ENCODE peak calls at places on chromosomes 16 and 17, in four cellular contexts. J is HepG2, S is K562, A is GM12878. D is an unnamed sample.

GRCh38 chr16:72072514-72073342 is 9.7 kb downstream of the HPR start:
- DNase-seq in S (peak), A (no peak), J (peak), D (no peak)

GRCh38 chr16:70703041-70703834 is 17.4 kb upstream of the MTSS2 start:
- DNase-seq in J (peak), S (peak), A (no peak), D (peak)

GRCh38 chr17:79981661-79982101 is 54.0 kb downstream of the TBC1D16 start:
- DNase-seq in J (no peak), A (no peak), S (no peak), D (no peak)

GRCh38 chr16:2821483-2822157 is 4.6 kb downstream of the PRSS21 start:
- DNase-seq in S (no peak), A (no peak), J (no peak), D (no peak)

GRCh38 chr17:45702666-45703266 is 81.4 kb upstream of the CRHR1 start:
- DNase-seq in A (no peak), J (no peak), S (no peak), D (peak)

GRCh38 chr17:72270530-72270929 is 149.7 kb downstream of the SOX9 start:
- DNase-seq in S (no peak), J (no peak), A (no peak), D (peak)

GRCh38 chr17:29358421-29358820 is 31.7 kb upstream of the TAOK1 start:
- DNase-seq in S (no peak), J (no peak), A (no peak), D (no peak)

GRCh38 chr16:89779231-89779912 is 37.1 kb downstream of the FANCA start:
- DNase-seq in J (no peak), A (no peak), S (no peak), D (no peak)

GRCh38 chr17:70597774-70598173 is 428.4 kb downstream of the KCNJ2 start:
- DNase-seq in A (no peak), J (no peak), S (no peak), D (no peak)

GRCh38 chr17:35297666-35298065 is 54.8 kb downstream of the SLFN5 start:
- DNase-seq in J (no peak), A (no peak), S (no peak), D (no peak)

GRCh38 chr17:72332367-72332766 is 211.5 kb downstream of the SOX9 start:
- DNase-seq in A (peak), S (no peak), J (no peak), D (no peak)

GRCh38 chr17:74433421-74434121 is 1.7 kb downstream of the GPRC5C start:
- DNase-seq in S (peak), A (no peak), J (peak), D (no peak)

GRCh38 chr16:53220585-53220984 is 165.8 kb downstream of the CHD9 start:
- DNase-seq in S (peak), A (no peak), J (peak), D (no peak)

GRCh38 chr17:22462461-22462860 is 770.1 kb downstream of the KCNJ18 start:
- DNase-seq in J (no peak), S (no peak), A (no peak), D (no peak)

GRCh38 chr16:84312783-84313382 is 18.2 kb downstream of the WFDC1 start:
- DNase-seq in A (no peak), S (no peak), J (no peak), D (no peak)

GRCh38 chr17:73104450-73104849 is 12.0 kb upstream of the SLC39A11 start:
- DNase-seq in S (no peak), A (no peak), J (no peak), D (no peak)

GRCh38 chr16:84009282-84009681 is 33.3 kb downstream of the SLC38A8 start:
- DNase-seq in S (no peak), A (no peak), J (no peak), D (no peak)

GRCh38 chr17:1078062-1078711 is 81.3 kb downstream of the TIMM22 start:
- DNase-seq in S (no peak), J (no peak), A (no peak), D (no peak)

GRCh38 chr17:71203953-71204352 is 916.9 kb upstream of the SOX9 start:
- DNase-seq in A (no peak), J (no peak), S (no peak), D (no peak)

GRCh38 chr16:85238233-85238647 is 126.0 kb upstream of the CIBAR2 start:
- DNase-seq in S (no peak), J (no peak), A (no peak), D (no peak)

GRCh38 chr17:36980281-36980761 is 31.6 kb downstream of the AATF start:
- DNase-seq in A (no peak), J (no peak), S (peak), D (no peak)

GRCh38 chr16:71796501-71796900 is 12.1 kb downstream of the AP1G1 start:
- DNase-seq in J (no peak), S (no peak), A (no peak), D (no peak)

GRCh38 chr16:4376126-4376819 is 4.6 kb downstream of the VASN start:
- DNase-seq in S (no peak), A (no peak), J (no peak), D (no peak)

GRCh38 chr17:76599699-76600460 is 14.2 kb upstream of the ST6GALNAC2 start:
- DNase-seq in A (no peak), S (no peak), J (no peak), D (no peak)

GRCh38 chr16:79962962-79963361 is 362.4 kb upstream of the MAF start:
- DNase-seq in S (no peak), J (no peak), A (no peak), D (no peak)

GRCh38 chr17:3917391-3917931 is 1.2 kb upstream of the P2RX1 start:
- DNase-seq in A (no peak), S (peak), J (no peak), D (no peak)

GRCh38 chr16:63983401-63983800 is 1138.5 kb downstream of the CDH11 start:
- DNase-seq in A (no peak), J (no peak), S (no peak), D (no peak)

GRCh38 chr16:2838928-2839327 is 8.8 kb downstream of the ZG16B start:
- DNase-seq in S (peak), A (no peak), J (peak), D (peak)

GRCh38 chr16:57485916-57486857 is at the start of gene DOK4:
- DNase-seq in A (no peak), J (no peak), S (peak), D (peak)

GRCh38 chr16:70407811-70408274 is 31.1 kb downstream of the ST3GAL2 start:
- DNase-seq in A (no peak), J (no peak), S (peak), D (no peak)

GRCh38 chr16:53007095-53007494 is 45.6 kb downstream of the CHD9NB start:
- DNase-seq in A (no peak), J (no peak), S (peak), D (no peak)

GRCh38 chr16:82105107-82105506 is 64.9 kb downstream of the MPHOSPH6 start:
- DNase-seq in A (no peak), J (no peak), S (no peak), D (no peak)

GRCh38 chr16:86836503-86837125 is 258.3 kb downstream of the FOXL1 start:
- DNase-seq in A (no peak), J (no peak), S (no peak), D (no peak)

GRCh38 chr16:17368951-17369350 is 101.8 kb downstream of the XYLT1 start:
- DNase-seq in A (no peak), S (no peak), J (no peak), D (no peak)

GRCh38 chr17:66330646-66331037 is 28.2 kb downstream of the PRKCA start:
- DNase-seq in A (no peak), S (no peak), J (no peak), D (no peak)

GRCh38 chr17:64508683-64509082 is 1.9 kb downstream of the CEP95 start:
- DNase-seq in A (no peak), S (no peak), J (no peak), D (no peak)
- TF ChIP-seq CHD4 in A (no peak), S (no peak), J (no peak), D (no peak)

DNA sequence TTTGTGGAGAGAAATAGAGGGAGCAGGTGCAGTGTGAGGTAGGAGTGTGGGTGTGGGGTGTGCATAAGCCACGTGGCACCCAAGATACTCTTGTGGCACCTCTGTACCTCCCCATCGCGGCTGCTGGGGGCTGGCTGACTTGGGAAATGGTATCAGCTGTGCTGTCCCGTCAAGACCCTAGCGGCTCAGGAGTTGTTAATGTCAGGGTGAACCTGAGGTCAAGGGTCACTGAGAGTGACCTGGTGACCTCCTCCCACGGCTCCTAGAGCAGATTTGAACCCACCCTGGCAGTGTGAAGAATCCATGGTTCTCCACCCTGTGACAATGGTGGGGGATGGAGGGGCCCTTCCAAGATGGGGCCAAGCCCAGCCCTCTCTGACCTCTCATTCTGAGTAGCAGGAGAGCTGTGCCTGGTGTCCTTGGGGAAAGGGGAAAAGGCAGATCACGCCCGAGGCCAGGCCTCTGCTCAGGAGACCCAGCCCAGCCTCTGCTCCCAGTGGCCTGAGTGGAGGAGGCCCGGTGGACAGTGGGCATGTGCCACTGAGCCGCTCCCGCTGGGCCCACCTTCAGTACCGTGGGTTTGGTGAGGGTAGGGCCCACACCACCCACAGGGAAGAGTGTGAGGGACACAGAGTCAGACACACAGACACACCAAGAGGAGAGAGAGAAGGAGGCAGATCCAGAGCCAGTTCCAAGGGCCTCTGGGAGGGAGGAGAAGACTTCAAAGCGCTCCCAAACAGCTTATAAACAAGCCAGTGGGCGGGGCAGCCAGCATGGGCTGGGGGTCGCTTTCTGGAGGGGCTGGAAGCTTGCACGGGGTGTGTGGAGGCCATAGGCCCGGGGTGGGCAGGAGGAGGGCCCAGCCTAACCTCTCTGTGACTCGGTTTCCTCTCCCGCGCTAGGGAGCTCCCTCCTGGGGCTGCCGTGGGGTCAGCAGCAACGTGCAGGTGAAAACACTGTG is 2.8 kb upstream of the WFIKKN2 start:
- DNase-seq in J (no peak), A (no peak), S (no peak), D (no peak)
- TF ChIP-seq USF2 in J (no peak), A (no peak), S (no peak), D (no peak)

DNA sequence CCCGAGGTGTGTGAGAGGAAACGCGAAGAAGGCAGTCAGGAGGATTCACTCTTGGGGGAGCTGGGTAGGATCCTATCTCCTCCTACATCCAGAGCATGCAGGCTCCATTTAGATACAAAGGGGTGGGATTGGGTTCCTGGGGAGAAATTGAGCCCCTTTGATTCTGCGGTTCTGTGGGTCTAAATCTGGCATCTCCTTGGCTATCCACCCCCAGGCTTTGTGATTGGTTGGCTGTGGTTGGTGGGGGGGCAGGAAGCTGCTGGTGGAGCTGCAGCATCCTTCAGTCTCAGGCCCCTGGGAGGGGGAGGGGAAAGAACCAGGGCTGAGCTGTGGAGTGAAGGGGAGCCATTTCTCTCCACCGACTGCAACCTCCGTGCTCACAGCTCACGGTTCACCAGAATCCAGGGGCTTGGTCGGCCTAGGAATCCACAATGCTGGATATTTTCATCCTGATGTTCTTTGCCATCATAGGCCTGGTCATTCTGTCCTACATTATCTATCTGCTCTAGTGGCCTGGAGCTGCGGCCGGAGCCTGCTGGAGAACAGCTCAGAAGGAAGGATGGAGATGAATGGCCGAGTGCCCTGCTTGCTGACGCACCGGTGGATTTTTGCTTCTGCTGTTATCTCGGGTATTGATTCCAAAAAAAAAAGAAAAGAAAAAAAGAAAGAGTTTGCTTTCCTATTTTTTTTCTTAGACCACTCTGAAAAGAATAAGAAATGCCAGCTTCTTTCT is at the start of gene LASP1NB:
- DNase-seq in A (no peak), J (no peak), S (no peak), D (no peak)
- TF ChIP-seq CHD4 in A (no peak), J (no peak), S (no peak), D (no peak)

GRCh38 chr17:55774834-55775233 is 24.0 kb downstream of the PCTP start:
- DNase-seq in A (no peak), J (peak), S (no peak), D (no peak)
- TF ChIP-seq USF2 in A (no peak), J (no peak), S (no peak), D (no peak)

GRCh38 chr16:49947907-49948678 is 76.9 kb upstream of the CNEP1R1 start:
- DNase-seq in A (no peak), J (no peak), S (no peak), D (no peak)
- TF ChIP-seq CHD4 in A (no peak), J (no peak), S (no peak), D (no peak)

D was measured in A549.